ENCODE peak calls at places on chromosomes 2 and 18, in five cellular contexts. One of them, this sample, is unnamed.

GRCh38 chr2:162475661-162476060 is 131.7 kb downstream of the GCA start:
- DNase-seq in body of pancreas: peak
- DNase-seq in AG04450: no peak
- DNase-seq in endothelial cell: no peak
- DNase-seq in brain microvascular endothelial cell: peak
- DNase-seq in this sample: no peak

GRCh38 chr2:129914538-129915302 is 64.7 kb upstream of the RAB6C start:
- DNase-seq in body of pancreas: peak
- DNase-seq in endothelial cell: no peak
- DNase-seq in AG04450: no peak
- DNase-seq in brain microvascular endothelial cell: no peak
- DNase-seq in this sample: no peak

GRCh38 chr2:184765048-184765881 is 166.9 kb downstream of the ZNF804A start:
- DNase-seq in endothelial cell: no peak
- DNase-seq in brain microvascular endothelial cell: no peak
- DNase-seq in AG04450: no peak
- DNase-seq in body of pancreas: no peak
- DNase-seq in this sample: no peak

GRCh38 chr18:11752116-11752911 is 63.2 kb downstream of the GNAL start:
- DNase-seq in AG04450: no peak
- DNase-seq in brain microvascular endothelial cell: peak
- DNase-seq in body of pancreas: no peak
- DNase-seq in endothelial cell: peak
- DNase-seq in this sample: no peak

GRCh38 chr2:40287201-40287600 is 164.7 kb downstream of the SLC8A1 start:
- DNase-seq in endothelial cell: no peak
- DNase-seq in body of pancreas: no peak
- DNase-seq in AG04450: peak
- DNase-seq in brain microvascular endothelial cell: no peak
- DNase-seq in this sample: no peak

GRCh38 chr2:182952741-182953450 is 85.4 kb downstream of the NCKAP1 start:
- DNase-seq in body of pancreas: no peak
- DNase-seq in endothelial cell: no peak
- DNase-seq in brain microvascular endothelial cell: peak
- DNase-seq in AG04450: no peak
- DNase-seq in this sample: no peak

GRCh38 chr2:133599813-133600212 is 31.6 kb upstream of the NCKAP5 start:
- DNase-seq in AG04450: no peak
- DNase-seq in body of pancreas: no peak
- DNase-seq in brain microvascular endothelial cell: no peak
- DNase-seq in endothelial cell: no peak
- DNase-seq in this sample: no peak

GRCh38 chr2:94872088-94872618 is 923 bp downstream of the TEKT4 start:
- DNase-seq in body of pancreas: no peak
- DNase-seq in endothelial cell: no peak
- DNase-seq in brain microvascular endothelial cell: no peak
- DNase-seq in AG04450: no peak
- DNase-seq in this sample: no peak

GRCh38 chr2:2747797-2748301 is 416.8 kb upstream of the MYT1L start:
- DNase-seq in endothelial cell: no peak
- DNase-seq in AG04450: no peak
- DNase-seq in body of pancreas: no peak
- DNase-seq in brain microvascular endothelial cell: no peak
- DNase-seq in this sample: no peak

GRCh38 chr2:224263571-224264043 is 138.3 kb downstream of the FAM124B start:
- DNase-seq in AG04450: no peak
- DNase-seq in brain microvascular endothelial cell: peak
- DNase-seq in body of pancreas: no peak
- DNase-seq in endothelial cell: no peak
- DNase-seq in this sample: no peak

GRCh38 chr18:53702480-53702879 is 522.0 kb downstream of the MBD2 start:
- DNase-seq in body of pancreas: no peak
- DNase-seq in endothelial cell: no peak
- DNase-seq in brain microvascular endothelial cell: no peak
- DNase-seq in AG04450: no peak
- DNase-seq in this sample: no peak

GRCh38 chr18:49189772-49190171 is 239.0 kb upstream of the SMAD7 start:
- DNase-seq in AG04450: no peak
- DNase-seq in brain microvascular endothelial cell: no peak
- DNase-seq in endothelial cell: no peak
- DNase-seq in body of pancreas: no peak
- DNase-seq in this sample: no peak

GRCh38 chr2:201235865-201236811 is 24.2 kb upstream of the CASP8 start:
- DNase-seq in brain microvascular endothelial cell: peak
- DNase-seq in AG04450: peak
- DNase-seq in endothelial cell: peak
- DNase-seq in body of pancreas: peak
- DNase-seq in this sample: no peak

GRCh38 chr2:121260370-121261154 is 24.4 kb downstream of the TFCP2L1 start:
- DNase-seq in AG04450: no peak
- DNase-seq in body of pancreas: peak
- DNase-seq in brain microvascular endothelial cell: no peak
- DNase-seq in endothelial cell: no peak
- DNase-seq in this sample: no peak

GRCh38 chr2:59567115-59567514 is 986.3 kb downstream of the BCL11A start:
- DNase-seq in endothelial cell: no peak
- DNase-seq in body of pancreas: no peak
- DNase-seq in brain microvascular endothelial cell: no peak
- DNase-seq in AG04450: no peak
- DNase-seq in this sample: no peak

GRCh38 chr2:98768765-98769476 is 38.0 kb upstream of the MGAT4A start:
- DNase-seq in AG04450: no peak
- DNase-seq in endothelial cell: no peak
- DNase-seq in brain microvascular endothelial cell: peak
- DNase-seq in body of pancreas: peak
- DNase-seq in this sample: no peak

GRCh38 chr18:29181151-29181901 is 1004.4 kb upstream of the CDH2 start:
- DNase-seq in brain microvascular endothelial cell: peak
- DNase-seq in endothelial cell: no peak
- DNase-seq in body of pancreas: no peak
- DNase-seq in AG04450: peak
- DNase-seq in this sample: no peak

GRCh38 chr2:20015482-20016083 is 3.1 kb upstream of the MATN3 start:
- DNase-seq in endothelial cell: peak
- DNase-seq in AG04450: peak
- DNase-seq in brain microvascular endothelial cell: peak
- DNase-seq in body of pancreas: no peak
- DNase-seq in this sample: no peak

GRCh38 chr18:79853303-79853992 is 55.7 kb downstream of the KCNG2 start:
- DNase-seq in brain microvascular endothelial cell: no peak
- DNase-seq in endothelial cell: no peak
- DNase-seq in body of pancreas: no peak
- DNase-seq in AG04450: no peak
- DNase-seq in this sample: no peak

GRCh38 chr18:21163647-21164625 is 52.3 kb upstream of the ROCK1 start:
- DNase-seq in brain microvascular endothelial cell: peak
- DNase-seq in AG04450: peak
- DNase-seq in body of pancreas: no peak
- DNase-seq in endothelial cell: no peak
- DNase-seq in this sample: no peak

GRCh38 chr2:217398860-217399259 is 539.0 kb upstream of the TNP1 start:
- DNase-seq in body of pancreas: no peak
- DNase-seq in AG04450: no peak
- DNase-seq in endothelial cell: peak
- DNase-seq in brain microvascular endothelial cell: no peak
- DNase-seq in this sample: no peak

GRCh38 chr18:582465-582864 is 2.3 kb downstream of the CETN1 start:
- DNase-seq in AG04450: no peak
- DNase-seq in brain microvascular endothelial cell: no peak
- DNase-seq in endothelial cell: no peak
- DNase-seq in body of pancreas: peak
- DNase-seq in this sample: no peak

GRCh38 chr18:49854681-49855080 is 41.3 kb upstream of the ACAA2 start:
- DNase-seq in brain microvascular endothelial cell: no peak
- DNase-seq in endothelial cell: no peak
- DNase-seq in AG04450: no peak
- DNase-seq in body of pancreas: no peak
- DNase-seq in this sample: no peak

GRCh38 chr2:202624133-202624532 is 10.6 kb upstream of the FAM117B start:
- DNase-seq in body of pancreas: no peak
- DNase-seq in brain microvascular endothelial cell: no peak
- DNase-seq in endothelial cell: no peak
- DNase-seq in AG04450: no peak
- DNase-seq in this sample: no peak

GRCh38 chr2:130755234-130756040 is at the start of gene AMER3:
- DNase-seq in body of pancreas: peak
- DNase-seq in AG04450: no peak
- DNase-seq in endothelial cell: no peak
- DNase-seq in brain microvascular endothelial cell: no peak
- DNase-seq in this sample: no peak

GRCh38 chr18:47595816-47596501 is 334.5 kb downstream of the SMAD2 start:
- DNase-seq in brain microvascular endothelial cell: no peak
- DNase-seq in body of pancreas: no peak
- DNase-seq in endothelial cell: peak
- DNase-seq in AG04450: no peak
- DNase-seq in this sample: no peak

GRCh38 chr2:102950547-102950946 is 188.7 kb downstream of the TMEM182 start:
- DNase-seq in body of pancreas: no peak
- DNase-seq in brain microvascular endothelial cell: no peak
- DNase-seq in endothelial cell: no peak
- DNase-seq in AG04450: no peak
- DNase-seq in this sample: no peak

GRCh38 chr2:164913640-164914346 is 41.5 kb downstream of the SLC38A11 start:
- DNase-seq in AG04450: no peak
- DNase-seq in body of pancreas: peak
- DNase-seq in brain microvascular endothelial cell: peak
- DNase-seq in endothelial cell: no peak
- DNase-seq in this sample: no peak

GRCh38 chr2:227655454-227655853 is 11.2 kb upstream of the SCYGR5 start:
- DNase-seq in AG04450: peak
- DNase-seq in brain microvascular endothelial cell: peak
- DNase-seq in endothelial cell: no peak
- DNase-seq in body of pancreas: no peak
- DNase-seq in this sample: no peak

GRCh38 chr2:55901941-55902340 is 21.6 kb downstream of the EFEMP1 start:
- DNase-seq in brain microvascular endothelial cell: no peak
- DNase-seq in body of pancreas: no peak
- DNase-seq in AG04450: no peak
- DNase-seq in endothelial cell: no peak
- DNase-seq in this sample: no peak

GRCh38 chr2:68336192-68336591 is 16.4 kb upstream of the CNRIP1 start:
- DNase-seq in body of pancreas: no peak
- DNase-seq in brain microvascular endothelial cell: peak
- DNase-seq in endothelial cell: no peak
- DNase-seq in AG04450: peak
- DNase-seq in this sample: no peak

GRCh38 chr2:85470850-85471800 is 52.6 kb downstream of the SH2D6 start:
- DNase-seq in body of pancreas: peak
- DNase-seq in brain microvascular endothelial cell: no peak
- DNase-seq in endothelial cell: no peak
- DNase-seq in AG04450: no peak
- DNase-seq in this sample: no peak

GRCh38 chr18:7567487-7568425 is 640 bp downstream of the PTPRM start:
- DNase-seq in endothelial cell: peak
- DNase-seq in body of pancreas: peak
- DNase-seq in AG04450: no peak
- DNase-seq in brain microvascular endothelial cell: peak
- DNase-seq in this sample: peak
- TF ChIP-seq CTCF in endothelial cell: no peak
- TF ChIP-seq CTCF in body of pancreas: peak
- TF ChIP-seq CTCF in AG04450: no peak
- TF ChIP-seq CTCF in brain microvascular endothelial cell: no peak
- TF ChIP-seq CTCF in this sample: no peak

DNA sequence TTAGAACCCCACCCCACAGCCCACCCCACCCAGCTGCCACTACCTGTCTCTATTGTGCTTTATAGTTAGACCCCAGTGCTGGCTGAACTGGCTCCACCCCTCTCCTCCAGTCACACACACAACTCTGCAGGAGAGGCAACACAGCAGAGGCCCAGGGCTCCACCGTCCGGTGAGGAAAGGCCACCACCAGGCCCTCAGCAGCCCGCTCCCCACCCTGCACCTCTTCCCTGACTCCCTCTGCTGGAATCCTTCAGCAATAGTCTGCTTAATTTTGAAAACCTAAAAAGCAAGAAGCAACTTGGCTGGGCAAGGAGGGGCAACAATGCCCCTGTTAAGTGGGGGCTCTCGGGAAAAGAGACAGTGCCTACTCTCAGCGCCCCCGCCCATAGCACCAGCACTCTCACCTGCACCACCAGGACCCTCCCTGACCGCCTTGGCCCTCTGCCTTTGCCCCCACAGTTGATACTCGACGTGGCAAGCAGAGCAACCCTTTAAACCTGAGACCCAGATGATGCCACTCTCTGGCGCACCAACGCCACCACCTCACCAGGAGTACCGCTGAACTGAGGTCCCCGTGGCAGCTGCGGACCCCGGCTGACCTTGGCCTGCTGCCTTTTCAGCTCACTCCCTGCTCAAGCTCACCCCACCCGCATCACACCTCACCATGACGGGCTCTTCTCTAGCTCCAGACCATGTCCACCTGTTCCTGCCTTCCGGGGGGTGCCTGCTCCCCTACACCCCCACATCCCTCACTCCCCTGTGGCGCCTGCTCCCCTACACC is 45.7 kb downstream of the NDUFA10 start:
- DNase-seq in brain microvascular endothelial cell: peak
- DNase-seq in endothelial cell: peak
- DNase-seq in body of pancreas: no peak
- DNase-seq in AG04450: no peak
- DNase-seq in this sample: no peak
- TF ChIP-seq CTCF in brain microvascular endothelial cell: peak
- TF ChIP-seq CTCF in endothelial cell: peak
- TF ChIP-seq CTCF in body of pancreas: no peak
- TF ChIP-seq CTCF in AG04450: peak
- TF ChIP-seq CTCF in this sample: peak

GRCh38 chr2:125652260-125652659 is 1003.7 kb upstream of the GYPC start:
- DNase-seq in body of pancreas: no peak
- DNase-seq in endothelial cell: no peak
- DNase-seq in AG04450: no peak
- DNase-seq in brain microvascular endothelial cell: no peak
- DNase-seq in this sample: no peak

GRCh38 chr2:125658583-125658982 is 997.4 kb upstream of the GYPC start:
- DNase-seq in brain microvascular endothelial cell: no peak
- DNase-seq in endothelial cell: no peak
- DNase-seq in body of pancreas: no peak
- DNase-seq in AG04450: no peak
- DNase-seq in this sample: no peak

GRCh38 chr2:125654226-125654625 is 1001.7 kb upstream of the GYPC start:
- DNase-seq in body of pancreas: no peak
- DNase-seq in brain microvascular endothelial cell: no peak
- DNase-seq in endothelial cell: no peak
- DNase-seq in AG04450: no peak
- DNase-seq in this sample: no peak

DNA sequence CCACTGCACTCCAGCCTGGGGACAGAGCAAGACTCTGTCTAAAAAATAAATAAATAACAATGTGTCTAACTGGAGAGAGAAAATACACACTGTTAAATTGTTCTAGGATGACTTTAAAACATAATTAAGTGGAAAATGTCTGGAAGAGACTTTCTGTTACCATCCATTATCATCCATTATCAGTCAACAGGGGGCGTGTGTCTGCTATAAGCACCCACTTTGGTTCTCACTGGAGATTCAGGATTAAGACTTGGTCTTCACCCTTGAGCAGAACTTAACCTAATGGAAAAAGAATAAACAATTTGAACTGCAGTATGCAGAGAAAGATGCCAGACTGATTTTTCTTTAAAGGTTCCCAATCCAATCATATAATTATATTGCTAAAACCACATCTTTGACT is 999.8 kb upstream of the GYPC start:
- DNase-seq in AG04450: no peak
- DNase-seq in endothelial cell: no peak
- DNase-seq in brain microvascular endothelial cell: no peak
- DNase-seq in body of pancreas: no peak
- DNase-seq in this sample: no peak
- TF ChIP-seq CTCF in AG04450: no peak
- TF ChIP-seq CTCF in endothelial cell: no peak
- TF ChIP-seq CTCF in brain microvascular endothelial cell: no peak
- TF ChIP-seq CTCF in body of pancreas: no peak
- TF ChIP-seq CTCF in this sample: no peak

GRCh38 chr2:64939332-64939917 is 49.8 kb upstream of the SLC1A4 start:
- DNase-seq in endothelial cell: no peak
- DNase-seq in body of pancreas: no peak
- DNase-seq in brain microvascular endothelial cell: no peak
- DNase-seq in AG04450: no peak
- DNase-seq in this sample: no peak
- TF ChIP-seq CTCF in endothelial cell: no peak
- TF ChIP-seq CTCF in body of pancreas: no peak
- TF ChIP-seq CTCF in brain microvascular endothelial cell: no peak
- TF ChIP-seq CTCF in AG04450: no peak
- TF ChIP-seq CTCF in this sample: no peak